ENCODE peak calls at places on chromosomes 3 and 15, in five cellular contexts. One of them, this sample, is unnamed.

GRCh38 chr15:91311986-91312385 is 211.9 kb downstream of the SV2B start:
- DNase-seq in heart left ventricle: no peak
- DNase-seq in esophagus squamous epithelium: no peak
- DNase-seq in lower leg skin: no peak
- DNase-seq in vagina: no peak
- DNase-seq in this sample: no peak

GRCh38 chr15:91634163-91634562 is 219.3 kb upstream of the SLCO3A1 start:
- DNase-seq in esophagus squamous epithelium: no peak
- DNase-seq in vagina: no peak
- DNase-seq in lower leg skin: no peak
- DNase-seq in heart left ventricle: no peak
- DNase-seq in this sample: no peak

GRCh38 chr3:134682196-134682880 is 31.5 kb upstream of the KY start:
- DNase-seq in vagina: no peak
- DNase-seq in lower leg skin: no peak
- DNase-seq in esophagus squamous epithelium: no peak
- DNase-seq in heart left ventricle: no peak
- DNase-seq in this sample: no peak

GRCh38 chr3:140244893-140245292 is 309.9 kb downstream of the CLSTN2 start:
- DNase-seq in heart left ventricle: no peak
- DNase-seq in esophagus squamous epithelium: no peak
- DNase-seq in vagina: no peak
- DNase-seq in lower leg skin: no peak
- DNase-seq in this sample: no peak

GRCh38 chr15:25784876-25785642 is 78.1 kb downstream of the ATP10A start:
- DNase-seq in esophagus squamous epithelium: no peak
- DNase-seq in lower leg skin: no peak
- DNase-seq in heart left ventricle: no peak
- DNase-seq in vagina: no peak
- DNase-seq in this sample: no peak

GRCh38 chr3:11288021-11288491 is 15.9 kb downstream of the ATG7 start:
- DNase-seq in esophagus squamous epithelium: no peak
- DNase-seq in heart left ventricle: no peak
- DNase-seq in lower leg skin: no peak
- DNase-seq in vagina: no peak
- DNase-seq in this sample: no peak

GRCh38 chr15:65512189-65512588 is 5.3 kb downstream of the DPP8 start:
- DNase-seq in lower leg skin: no peak
- DNase-seq in heart left ventricle: no peak
- DNase-seq in vagina: no peak
- DNase-seq in esophagus squamous epithelium: no peak
- DNase-seq in this sample: no peak

GRCh38 chr3:158159714-158160113 is 49.8 kb downstream of the RSRC1 start:
- DNase-seq in heart left ventricle: no peak
- DNase-seq in vagina: no peak
- DNase-seq in lower leg skin: no peak
- DNase-seq in esophagus squamous epithelium: no peak
- DNase-seq in this sample: no peak

GRCh38 chr3:144774897-144775296 is 803.3 kb downstream of the DIPK2A start:
- DNase-seq in heart left ventricle: no peak
- DNase-seq in vagina: no peak
- DNase-seq in lower leg skin: no peak
- DNase-seq in esophagus squamous epithelium: no peak
- DNase-seq in this sample: no peak

GRCh38 chr15:69554321-69554961 is 101.8 kb downstream of the RPLP1 start:
- DNase-seq in esophagus squamous epithelium: no peak
- DNase-seq in vagina: no peak
- DNase-seq in lower leg skin: no peak
- DNase-seq in heart left ventricle: no peak
- DNase-seq in this sample: no peak

GRCh38 chr3:32238816-32239637 is 547 bp downstream of the CMTM8 start:
- DNase-seq in esophagus squamous epithelium: no peak
- DNase-seq in heart left ventricle: peak
- DNase-seq in vagina: no peak
- DNase-seq in lower leg skin: no peak
- DNase-seq in this sample: peak

GRCh38 chr3:125129512-125129962 is 73.7 kb upstream of the HEG1 start:
- DNase-seq in heart left ventricle: peak
- DNase-seq in lower leg skin: peak
- DNase-seq in vagina: no peak
- DNase-seq in esophagus squamous epithelium: no peak
- DNase-seq in this sample: no peak

GRCh38 chr3:32757618-32758374 is 60.0 kb upstream of the TRIM71 start:
- DNase-seq in heart left ventricle: no peak
- DNase-seq in vagina: no peak
- DNase-seq in esophagus squamous epithelium: no peak
- DNase-seq in lower leg skin: no peak
- DNase-seq in this sample: no peak

GRCh38 chr3:193744822-193745684 is 152.0 kb downstream of the OPA1 start:
- DNase-seq in lower leg skin: no peak
- DNase-seq in heart left ventricle: no peak
- DNase-seq in vagina: no peak
- DNase-seq in esophagus squamous epithelium: no peak
- DNase-seq in this sample: no peak

GRCh38 chr3:111688190-111688800 is 93.1 kb upstream of the ZBED2 start:
- DNase-seq in heart left ventricle: no peak
- DNase-seq in esophagus squamous epithelium: no peak
- DNase-seq in vagina: no peak
- DNase-seq in lower leg skin: no peak
- DNase-seq in this sample: no peak

GRCh38 chr3:25594007-25594502 is 70.7 kb downstream of the TOP2B start:
- DNase-seq in lower leg skin: no peak
- DNase-seq in vagina: no peak
- DNase-seq in heart left ventricle: no peak
- DNase-seq in esophagus squamous epithelium: no peak
- DNase-seq in this sample: no peak

GRCh38 chr3:102158080-102158756 is 276.6 kb upstream of the ZPLD1 start:
- DNase-seq in vagina: no peak
- DNase-seq in lower leg skin: no peak
- DNase-seq in heart left ventricle: no peak
- DNase-seq in esophagus squamous epithelium: no peak
- DNase-seq in this sample: no peak

GRCh38 chr15:101536166-101536874 is 46.8 kb upstream of the PCSK6 start:
- DNase-seq in esophagus squamous epithelium: no peak
- DNase-seq in lower leg skin: no peak
- DNase-seq in heart left ventricle: no peak
- DNase-seq in vagina: peak
- DNase-seq in this sample: no peak

GRCh38 chr15:80405970-80406369 is 1.8 kb downstream of the ARNT2 start:
- DNase-seq in esophagus squamous epithelium: no peak
- DNase-seq in lower leg skin: no peak
- DNase-seq in vagina: no peak
- DNase-seq in heart left ventricle: no peak
- DNase-seq in this sample: no peak

GRCh38 chr15:80404057-80404718 is at the start of gene ARNT2:
- DNase-seq in lower leg skin: no peak
- DNase-seq in esophagus squamous epithelium: no peak
- DNase-seq in vagina: no peak
- DNase-seq in heart left ventricle: no peak
- DNase-seq in this sample: peak

GRCh38 chr15:80404719-80405553 is 754 bp downstream of the ARNT2 start:
- DNase-seq in lower leg skin: no peak
- DNase-seq in esophagus squamous epithelium: no peak
- DNase-seq in heart left ventricle: no peak
- DNase-seq in vagina: no peak
- DNase-seq in this sample: peak

GRCh38 chr15:80403712-80404056 is 498 bp upstream of the ARNT2 start:
- DNase-seq in vagina: no peak
- DNase-seq in lower leg skin: no peak
- DNase-seq in heart left ventricle: no peak
- DNase-seq in esophagus squamous epithelium: no peak
- DNase-seq in this sample: peak

GRCh38 chr15:80405554-80405850 is 1.3 kb downstream of the ARNT2 start:
- DNase-seq in lower leg skin: no peak
- DNase-seq in heart left ventricle: no peak
- DNase-seq in esophagus squamous epithelium: no peak
- DNase-seq in vagina: no peak
- DNase-seq in this sample: no peak
- TF ChIP-seq POLR2A in lower leg skin: no peak
- TF ChIP-seq POLR2A in heart left ventricle: no peak
- TF ChIP-seq POLR2A in esophagus squamous epithelium: no peak
- TF ChIP-seq POLR2A in vagina: no peak
- TF ChIP-seq POLR2A in this sample: no peak

GRCh38 chr3:9810357-9810726 is 280 bp downstream of the TTLL3 start:
- DNase-seq in vagina: no peak
- DNase-seq in lower leg skin: no peak
- DNase-seq in heart left ventricle: no peak
- DNase-seq in esophagus squamous epithelium: no peak
- DNase-seq in this sample: no peak

GRCh38 chr3:9808345-9809037 is 1.6 kb upstream of the TTLL3 start:
- DNase-seq in heart left ventricle: no peak
- DNase-seq in esophagus squamous epithelium: no peak
- DNase-seq in vagina: no peak
- DNase-seq in lower leg skin: no peak
- DNase-seq in this sample: no peak

GRCh38 chr3:9810846-9811245 is 784 bp downstream of the TTLL3 start:
- DNase-seq in lower leg skin: no peak
- DNase-seq in esophagus squamous epithelium: no peak
- DNase-seq in heart left ventricle: no peak
- DNase-seq in vagina: no peak
- DNase-seq in this sample: no peak

GRCh38 chr3:9809239-9809614 is 835 bp upstream of the TTLL3 start:
- DNase-seq in heart left ventricle: no peak
- DNase-seq in esophagus squamous epithelium: no peak
- DNase-seq in lower leg skin: no peak
- DNase-seq in vagina: no peak
- DNase-seq in this sample: no peak

GRCh38 chr3:9809615-9810356 is at the start of gene TTLL3:
- DNase-seq in lower leg skin: peak
- DNase-seq in heart left ventricle: peak
- DNase-seq in esophagus squamous epithelium: no peak
- DNase-seq in vagina: no peak
- DNase-seq in this sample: peak
- TF ChIP-seq POLR2A in lower leg skin: no peak
- TF ChIP-seq POLR2A in heart left ventricle: peak
- TF ChIP-seq POLR2A in esophagus squamous epithelium: peak
- TF ChIP-seq POLR2A in vagina: no peak
- TF ChIP-seq POLR2A in this sample: peak

DNA sequence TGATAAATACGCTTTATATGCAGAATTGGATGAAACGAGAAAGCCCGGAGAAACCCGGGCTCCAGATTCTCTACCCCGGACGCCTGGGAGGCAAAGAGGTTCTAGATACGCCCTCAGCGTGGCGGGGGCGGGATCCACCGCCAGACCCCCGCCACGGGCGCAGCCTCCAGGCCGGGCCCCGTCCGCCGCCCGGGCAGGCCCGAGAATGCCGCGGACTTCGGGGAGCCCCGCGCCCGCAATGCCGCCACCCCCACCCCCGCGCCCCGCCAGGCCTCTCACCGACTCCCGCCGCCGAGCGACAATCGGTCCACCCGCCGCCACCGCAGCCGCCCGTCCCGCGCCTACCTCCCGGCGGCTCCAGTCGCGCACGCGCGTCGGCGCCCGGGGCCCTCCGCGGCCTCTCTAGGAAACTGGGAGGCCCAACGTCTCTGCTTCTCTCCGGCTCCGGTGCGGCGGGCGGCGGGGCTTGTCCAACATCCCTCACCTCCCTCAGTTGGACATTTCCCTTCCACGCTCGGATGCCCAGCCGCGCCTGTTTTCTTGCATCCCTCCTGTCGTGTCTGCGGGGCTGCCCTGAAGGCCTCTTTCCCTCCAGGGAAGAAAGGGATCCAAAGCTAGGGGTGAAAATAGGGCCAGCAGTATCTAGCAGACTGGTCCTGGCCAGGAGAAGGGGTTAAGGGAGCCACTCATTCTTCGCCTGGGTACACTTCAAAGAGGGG is at the start of gene ZNF445:
- DNase-seq in vagina: no peak
- DNase-seq in heart left ventricle: peak
- DNase-seq in lower leg skin: peak
- DNase-seq in esophagus squamous epithelium: no peak
- DNase-seq in this sample: peak
- TF ChIP-seq POLR2A in vagina: no peak
- TF ChIP-seq POLR2A in heart left ventricle: peak
- TF ChIP-seq POLR2A in lower leg skin: no peak
- TF ChIP-seq POLR2A in esophagus squamous epithelium: peak
- TF ChIP-seq POLR2A in this sample: peak

DNA sequence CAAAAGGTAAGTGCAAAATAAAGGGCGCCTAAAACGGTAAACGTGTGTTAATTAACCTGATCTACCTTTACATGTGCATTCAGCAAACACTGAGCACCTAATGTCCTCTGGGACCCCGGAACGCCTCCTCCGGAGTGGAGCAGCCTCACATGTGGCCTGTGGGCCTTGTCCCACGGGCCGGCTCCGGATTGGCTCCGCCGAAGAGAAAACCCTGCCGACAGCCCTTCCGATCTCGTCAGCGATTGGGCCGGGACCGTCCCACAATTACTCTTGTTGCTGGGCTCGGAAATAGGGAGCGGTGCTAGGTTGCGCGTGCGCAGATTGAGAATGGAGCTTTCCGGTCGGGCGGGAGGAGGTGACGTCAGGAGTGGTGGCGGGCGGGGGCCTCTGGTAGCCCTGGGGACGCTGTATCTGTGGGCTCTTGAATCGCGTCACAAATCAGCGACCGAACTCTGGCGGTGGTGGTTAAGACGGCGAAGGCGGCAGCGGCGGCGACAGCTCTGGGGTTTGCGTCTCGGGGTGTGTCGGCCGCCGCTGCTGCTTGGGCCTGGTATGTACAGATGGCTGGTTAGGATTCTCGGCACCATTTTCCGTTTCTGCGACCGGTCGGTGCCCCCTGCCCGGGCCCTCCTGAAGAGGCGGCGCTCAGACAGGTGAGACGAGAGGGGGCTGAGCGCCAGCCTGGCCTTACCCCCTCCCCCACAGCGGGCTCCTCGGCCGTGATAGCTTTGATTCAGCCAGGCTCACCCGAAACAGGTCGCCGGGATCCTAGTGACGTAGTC is at the start of gene SENP2:
- DNase-seq in heart left ventricle: peak
- DNase-seq in lower leg skin: peak
- DNase-seq in esophagus squamous epithelium: peak
- DNase-seq in vagina: peak
- DNase-seq in this sample: peak
- TF ChIP-seq POLR2A in heart left ventricle: peak
- TF ChIP-seq POLR2A in lower leg skin: peak
- TF ChIP-seq POLR2A in esophagus squamous epithelium: peak
- TF ChIP-seq POLR2A in vagina: peak
- TF ChIP-seq POLR2A in this sample: peak

GRCh38 chr15:79923515-79924169 is 26.8 kb upstream of the MTHFS start:
- DNase-seq in lower leg skin: peak
- DNase-seq in vagina: no peak
- DNase-seq in heart left ventricle: peak
- DNase-seq in esophagus squamous epithelium: peak
- DNase-seq in this sample: peak
- TF ChIP-seq POLR2A in lower leg skin: peak
- TF ChIP-seq POLR2A in vagina: no peak
- TF ChIP-seq POLR2A in heart left ventricle: peak
- TF ChIP-seq POLR2A in esophagus squamous epithelium: peak
- TF ChIP-seq POLR2A in this sample: peak